ENCODE peak calls at places on chromosomes 16 and 17, in five cellular contexts. One of them, this sample, is unnamed.

GRCh38 chr17:57671546-57672204 is 73.4 kb downstream of the CCDC182 start:
- DNase-seq in ovary: peak; percentile 81
- DNase-seq in hepatocyte: peak; percentile 89
- DNase-seq in keratinocyte: peak; percentile 44
- DNase-seq in IMR-90: peak; percentile 69
- DNase-seq in this sample: peak; percentile 84

GRCh38 chr16:3738128-3738527 is 20.8 kb upstream of the TRAP1 start:
- DNase-seq in ovary: no peak
- DNase-seq in hepatocyte: no peak
- DNase-seq in keratinocyte: no peak
- DNase-seq in IMR-90: no peak
- DNase-seq in this sample: no peak

GRCh38 chr17:1022278-1023024 is 25.5 kb downstream of the TIMM22 start:
- DNase-seq in ovary: no peak
- DNase-seq in hepatocyte: no peak
- DNase-seq in keratinocyte: no peak
- DNase-seq in IMR-90: no peak
- DNase-seq in this sample: no peak

GRCh38 chr17:79252886-79253285 is 178.3 kb downstream of the ENGASE start:
- DNase-seq in ovary: no peak
- DNase-seq in hepatocyte: no peak
- DNase-seq in keratinocyte: no peak
- DNase-seq in IMR-90: no peak
- DNase-seq in this sample: no peak

GRCh38 chr17:39937462-39937861 is 9.9 kb downstream of the LRRC3C start:
- DNase-seq in ovary: no peak
- DNase-seq in hepatocyte: no peak
- DNase-seq in keratinocyte: no peak
- DNase-seq in IMR-90: no peak
- DNase-seq in this sample: no peak

GRCh38 chr16:24499193-24499814 is 40.1 kb upstream of the RBBP6 start:
- DNase-seq in ovary: no peak
- DNase-seq in hepatocyte: peak; percentile 47
- DNase-seq in keratinocyte: no peak
- DNase-seq in IMR-90: peak; percentile 11
- DNase-seq in this sample: peak; percentile 27

GRCh38 chr17:7404737-7405412 is 978 bp upstream of the TMEM256 start:
- DNase-seq in ovary: no peak
- DNase-seq in hepatocyte: no peak
- DNase-seq in keratinocyte: no peak
- DNase-seq in IMR-90: no peak
- DNase-seq in this sample: peak; percentile 14

GRCh38 chr17:57898487-57899311 is 48.9 kb upstream of the MRPS23 start:
- DNase-seq in ovary: peak; percentile 71
- DNase-seq in hepatocyte: peak; percentile 68
- DNase-seq in keratinocyte: no peak
- DNase-seq in IMR-90: peak; percentile 49
- DNase-seq in this sample: no peak

GRCh38 chr17:43442711-43443110 is 41.1 kb upstream of the DHX8 start:
- DNase-seq in ovary: no peak
- DNase-seq in hepatocyte: no peak
- DNase-seq in keratinocyte: no peak
- DNase-seq in IMR-90: peak; percentile 80
- DNase-seq in this sample: no peak

GRCh38 chr16:84478172-84478948 is 26.1 kb downstream of the MEAK7 start:
- DNase-seq in ovary: no peak
- DNase-seq in hepatocyte: peak; percentile 3
- DNase-seq in keratinocyte: no peak
- DNase-seq in IMR-90: peak; percentile 88
- DNase-seq in this sample: no peak

GRCh38 chr16:86070971-86071370 is 172.0 kb downstream of the IRF8 start:
- DNase-seq in ovary: no peak
- DNase-seq in hepatocyte: no peak
- DNase-seq in keratinocyte: no peak
- DNase-seq in IMR-90: no peak
- DNase-seq in this sample: no peak
- H3K4me3 ChIP-seq in ovary: no peak overlapping the region
- H3K4me3 ChIP-seq in hepatocyte: no peak overlapping the region
- H3K4me3 ChIP-seq in keratinocyte: no peak overlapping the region
- H3K4me3 ChIP-seq in IMR-90: no peak overlapping the region
- H3K4me3 ChIP-seq in this sample: no peak overlapping the region

GRCh38 chr17:41779954-41780353 is 6.6 kb downstream of the JUP start:
- DNase-seq in ovary: no peak
- DNase-seq in hepatocyte: no peak
- DNase-seq in keratinocyte: no peak
- DNase-seq in IMR-90: no peak
- DNase-seq in this sample: no peak

GRCh38 chr17:41777579-41778188 is 8.8 kb downstream of the JUP start:
- DNase-seq in ovary: peak; percentile 94
- DNase-seq in hepatocyte: peak; percentile 60
- DNase-seq in keratinocyte: no peak
- DNase-seq in IMR-90: peak; percentile 96
- DNase-seq in this sample: no peak

GRCh38 chr17:41773731-41774193 is 12.7 kb downstream of the JUP start:
- DNase-seq in ovary: no peak
- DNase-seq in hepatocyte: no peak
- DNase-seq in keratinocyte: no peak
- DNase-seq in IMR-90: peak; percentile 23
- DNase-seq in this sample: no peak

GRCh38 chr17:41775394-41776226 is 10.9 kb downstream of the JUP start:
- DNase-seq in ovary: no peak
- DNase-seq in hepatocyte: no peak
- DNase-seq in keratinocyte: no peak
- DNase-seq in IMR-90: no peak
- DNase-seq in this sample: no peak

GRCh38 chr17:41777157-41777578 is 9.3 kb downstream of the JUP start:
- DNase-seq in ovary: peak; percentile 60
- DNase-seq in hepatocyte: no peak
- DNase-seq in keratinocyte: no peak
- DNase-seq in IMR-90: no peak
- DNase-seq in this sample: no peak
- H3K4me3 ChIP-seq in ovary: no peak overlapping the region
- H3K4me3 ChIP-seq in hepatocyte: no peak overlapping the region
- H3K4me3 ChIP-seq in keratinocyte: no peak overlapping the region
- H3K4me3 ChIP-seq in IMR-90: no peak overlapping the region
- H3K4me3 ChIP-seq in this sample: no peak overlapping the region

DNA sequence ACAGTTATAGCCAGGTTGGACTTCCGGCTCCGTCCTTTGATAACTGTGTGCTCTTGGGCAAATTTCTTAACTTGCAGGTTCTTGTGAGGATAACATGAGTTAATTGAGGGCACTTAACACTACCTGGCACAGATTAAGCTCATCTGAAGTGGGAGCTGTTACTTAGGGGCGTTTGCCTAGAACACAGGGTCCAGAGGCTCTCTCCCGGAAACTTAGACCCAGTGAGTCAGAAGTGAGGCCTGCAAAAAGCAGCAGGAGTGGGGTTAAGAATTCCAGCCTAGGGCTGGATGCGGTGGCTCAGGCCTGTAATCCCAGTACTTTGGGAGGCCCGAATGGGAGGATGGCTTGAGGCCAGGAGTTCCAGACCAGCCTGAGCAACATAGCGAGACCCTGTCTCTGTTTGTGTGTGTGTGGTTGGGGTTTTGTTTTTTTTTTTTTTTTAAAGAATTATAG is 1.4 kb downstream of the MVP start:
- DNase-seq in ovary: peak; percentile 68
- DNase-seq in hepatocyte: peak; percentile 70
- DNase-seq in keratinocyte: no peak
- DNase-seq in IMR-90: peak; percentile 79
- DNase-seq in this sample: no peak
- H3K4me3 ChIP-seq in ovary: peak overlapping the region; percentile 71
- H3K4me3 ChIP-seq in hepatocyte: no peak overlapping the region
- H3K4me3 ChIP-seq in keratinocyte: peak overlapping the region; percentile 74
- H3K4me3 ChIP-seq in IMR-90: peak overlapping the region; percentile 85
- H3K4me3 ChIP-seq in this sample: no peak overlapping the region

GRCh38 chr17:75509528-75510258 is 5.6 kb downstream of the CASKIN2 start:
- DNase-seq in ovary: no peak
- DNase-seq in hepatocyte: no peak
- DNase-seq in keratinocyte: no peak
- DNase-seq in IMR-90: no peak
- DNase-seq in this sample: no peak

GRCh38 chr17:75508848-75509450 is 6.4 kb downstream of the CASKIN2 start:
- DNase-seq in ovary: no peak
- DNase-seq in hepatocyte: no peak
- DNase-seq in keratinocyte: no peak
- DNase-seq in IMR-90: no peak
- DNase-seq in this sample: no peak

GRCh38 chr17:75511610-75512575 is 3.4 kb downstream of the CASKIN2 start:
- DNase-seq in ovary: no peak
- DNase-seq in hepatocyte: peak; percentile 74
- DNase-seq in keratinocyte: no peak
- DNase-seq in IMR-90: no peak
- DNase-seq in this sample: no peak

GRCh38 chr17:75512946-75513666 is 2.2 kb downstream of the CASKIN2 start:
- DNase-seq in ovary: no peak
- DNase-seq in hepatocyte: no peak
- DNase-seq in keratinocyte: no peak
- DNase-seq in IMR-90: peak; percentile 50
- DNase-seq in this sample: no peak

DNA sequence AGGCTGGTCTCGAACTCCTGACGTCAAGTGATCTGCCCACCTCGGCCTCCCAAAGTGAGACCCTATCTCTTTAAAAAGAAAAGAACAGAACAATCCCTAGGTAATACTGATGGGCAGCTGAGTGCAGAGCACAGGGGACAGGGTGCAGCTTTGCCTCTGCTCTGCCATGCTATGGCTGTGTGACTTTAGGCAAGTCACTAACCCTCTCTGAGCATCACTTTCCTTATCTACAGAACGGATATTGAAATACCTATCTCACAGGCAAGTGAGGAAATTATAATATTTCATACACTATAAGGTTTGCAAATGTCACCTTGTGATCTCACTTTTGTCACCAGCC is 4.1 kb downstream of the CASKIN2 start:
- DNase-seq in ovary: no peak
- DNase-seq in hepatocyte: no peak
- DNase-seq in keratinocyte: no peak
- DNase-seq in IMR-90: no peak
- DNase-seq in this sample: no peak
- H3K4me3 ChIP-seq in ovary: no peak overlapping the region
- H3K4me3 ChIP-seq in hepatocyte: no peak overlapping the region
- H3K4me3 ChIP-seq in keratinocyte: no peak overlapping the region
- H3K4me3 ChIP-seq in IMR-90: no peak overlapping the region
- H3K4me3 ChIP-seq in this sample: no peak overlapping the region

DNA sequence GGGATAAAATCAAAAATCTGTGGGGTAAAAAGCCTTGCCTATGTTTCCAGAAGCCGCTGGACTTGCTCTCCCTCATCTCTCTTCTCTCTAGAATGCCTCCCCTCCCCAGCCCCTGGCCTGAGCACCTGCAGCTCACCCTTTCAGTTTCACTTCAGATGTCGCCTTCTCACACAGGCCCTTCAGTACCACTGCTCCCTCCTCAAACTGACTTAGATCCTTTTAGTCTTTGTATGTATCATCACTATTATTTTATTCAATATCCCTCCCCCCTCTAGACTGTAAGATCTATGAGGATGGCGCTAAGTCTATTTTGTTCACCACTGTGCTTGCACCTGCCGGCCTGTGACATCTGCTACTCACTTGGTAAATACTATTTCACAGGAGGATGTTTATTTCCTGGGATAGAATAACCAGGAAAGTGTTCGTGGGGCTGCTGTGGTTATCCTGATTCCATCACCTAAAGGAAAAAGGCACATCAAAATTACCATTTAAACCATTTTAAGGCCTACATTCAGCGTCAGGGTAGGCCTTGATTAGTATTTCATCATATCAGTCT is 122.3 kb downstream of the MRTFB start:
- DNase-seq in ovary: no peak
- DNase-seq in hepatocyte: no peak
- DNase-seq in keratinocyte: no peak
- DNase-seq in IMR-90: no peak
- DNase-seq in this sample: peak; percentile 24
- H3K4me3 ChIP-seq in ovary: no peak overlapping the region
- H3K4me3 ChIP-seq in hepatocyte: no peak overlapping the region
- H3K4me3 ChIP-seq in keratinocyte: no peak overlapping the region
- H3K4me3 ChIP-seq in IMR-90: no peak overlapping the region
- H3K4me3 ChIP-seq in this sample: no peak overlapping the region

DNA sequence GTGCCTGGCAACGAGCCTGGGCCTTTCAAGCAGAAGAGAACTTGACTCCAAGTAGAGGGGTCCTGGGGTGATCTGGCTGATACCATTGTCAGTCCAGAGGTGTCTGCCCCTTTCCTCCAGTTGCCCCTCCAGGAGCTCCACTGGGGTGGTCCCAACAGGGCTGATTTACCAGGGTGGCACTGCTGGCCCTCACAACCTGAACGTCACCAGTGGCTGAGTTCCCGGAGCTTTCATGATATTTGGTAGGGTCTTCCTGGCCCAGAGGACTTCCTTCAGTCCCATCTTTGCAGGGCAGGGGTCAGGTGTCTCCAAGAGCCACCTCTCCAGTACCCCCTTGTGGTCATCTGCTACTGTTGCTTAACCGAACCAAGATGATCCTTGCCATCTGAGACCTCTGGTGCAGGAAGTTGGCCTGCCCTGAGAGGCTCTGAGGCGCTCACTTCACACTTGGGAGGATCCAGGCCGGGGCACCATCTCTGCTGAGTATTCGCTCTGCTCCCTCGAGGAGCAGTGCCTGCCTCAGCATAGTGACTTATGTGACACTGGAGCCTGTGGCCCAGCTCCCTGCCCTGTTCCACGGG is 3.5 kb downstream of the LIMD2 start:
- DNase-seq in ovary: no peak
- DNase-seq in hepatocyte: no peak
- DNase-seq in keratinocyte: no peak
- DNase-seq in IMR-90: no peak
- DNase-seq in this sample: peak; percentile 31
- H3K4me3 ChIP-seq in ovary: no peak overlapping the region
- H3K4me3 ChIP-seq in hepatocyte: no peak overlapping the region
- H3K4me3 ChIP-seq in keratinocyte: no peak overlapping the region
- H3K4me3 ChIP-seq in IMR-90: no peak overlapping the region
- H3K4me3 ChIP-seq in this sample: no peak overlapping the region